ENCODE peak calls at places on chromosomes 11 and 22, in four cellular contexts. Y is fibroblast of lung, F is neural progenitor cell, A is endothelial cell of umbilical vein. H is an unnamed sample.

GRCh38 chr11:45583981-45584380 is 81.4 kb downstream of the CHST1 start:
- DNase-seq in Y (no peak), F (no peak), A (no peak), H (no peak)

GRCh38 chr11:130513132-130513531 is 64.7 kb downstream of the ADAMTS15 start:
- DNase-seq in Y (peak; percentile 40), F (no peak), A (no peak), H (no peak)

GRCh38 chr11:8329961-8330361 is 66.3 kb upstream of the LMO1 start:
- DNase-seq in Y (no peak), F (peak; percentile 47), A (no peak), H (no peak)

GRCh38 chr11:78806214-78807004 is 231.7 kb upstream of the NARS2 start:
- DNase-seq in Y (no peak), F (no peak), A (no peak), H (no peak)

GRCh38 chr22:45976351-45977002 is 485 bp downstream of the WNT7B start:
- DNase-seq in Y (no peak), F (peak; percentile 44), A (no peak), H (no peak)

GRCh38 chr11:82523141-82523540 is 210.5 kb downstream of the FAM181B start:
- DNase-seq in Y (no peak), F (peak; percentile 66), A (no peak), H (no peak)

GRCh38 chr11:86069408-86070086 is 663 bp upstream of the PICALM start:
- DNase-seq in Y (peak; percentile 99), F (no peak), A (peak; percentile 98), H (no peak)

GRCh38 chr22:22408731-22409696 is 99.5 kb downstream of the ZNF280B start:
- DNase-seq in Y (peak; percentile 5), F (peak; percentile 63), A (no peak), H (no peak)

GRCh38 chr11:78809931-78810481 is 235.3 kb upstream of the NARS2 start:
- DNase-seq in Y (no peak), F (no peak), A (no peak), H (no peak)

GRCh38 chr11:27041141-27041869 is 690 bp downstream of the BBOX1 start:
- DNase-seq in Y (no peak), F (peak; percentile 56), A (no peak), H (no peak)

GRCh38 chr11:76838422-76839068 is 22.2 kb upstream of the ACER3 start:
- DNase-seq in Y (no peak), F (peak; percentile 83), A (peak; percentile 69), H (no peak)

GRCh38 chr22:24532075-24532474 is 22.9 kb downstream of the GUCD1 start:
- DNase-seq in Y (no peak), F (no peak), A (no peak), H (no peak)

GRCh38 chr11:113378013-113378412 is 9.6 kb upstream of the ANKK1 start:
- DNase-seq in Y (no peak), F (no peak), A (no peak), H (no peak)

GRCh38 chr11:112610996-112611795 is 350.0 kb upstream of the NCAM1 start:
- DNase-seq in Y (no peak), F (no peak), A (peak; percentile 63), H (no peak)

GRCh38 chr11:124935548-124936514 is at the start of gene HEPACAM:
- DNase-seq in Y (no peak), F (no peak), A (no peak), H (no peak)

GRCh38 chr11:24589064-24589463 is 92.2 kb downstream of the LUZP2 start:
- DNase-seq in Y (no peak), F (no peak), A (no peak), H (no peak)

GRCh38 chr11:63508009-63508408 is 2.1 kb downstream of the LGALS12 start:
- DNase-seq in Y (no peak), F (peak; percentile 71), A (no peak), H (peak; percentile 16)

GRCh38 chr11:1943977-1944376 is 3.2 kb upstream of the MRPL23 start:
- DNase-seq in Y (peak; percentile 46), F (no peak), A (peak; percentile 24), H (no peak)

GRCh38 chr11:115611343-115611742 is 107.1 kb upstream of the CADM1 start:
- DNase-seq in Y (no peak), F (peak; percentile 69), A (no peak), H (no peak)

GRCh38 chr22:48254311-48254873 is 1491.9 kb downstream of the TBC1D22A start:
- DNase-seq in Y (no peak), F (no peak), A (no peak), H (no peak)

GRCh38 chr22:34645375-34645774 is 420.6 kb upstream of the ISX start:
- DNase-seq in Y (no peak), F (peak; percentile 44), A (no peak), H (no peak)

GRCh38 chr11:84720706-84721402 is 906.3 kb downstream of the DLG2 start:
- DNase-seq in Y (peak; percentile 12), F (peak; percentile 53), A (no peak), H (no peak)

GRCh38 chr11:10604340-10604748 is 35.9 kb upstream of the LYVE1 start:
- DNase-seq in Y (no peak), F (no peak), A (peak; percentile 28), H (peak; percentile 64)

GRCh38 chr11:10602945-10603344 is 34.5 kb upstream of the LYVE1 start:
- DNase-seq in Y (no peak), F (no peak), A (no peak), H (no peak)

GRCh38 chr11:10601722-10602281 is 33.3 kb upstream of the LYVE1 start:
- DNase-seq in Y (no peak), F (no peak), A (no peak), H (no peak)

GRCh38 chr11:10602366-10602765 is 33.9 kb upstream of the LYVE1 start:
- DNase-seq in Y (no peak), F (no peak), A (no peak), H (no peak)

GRCh38 chr11:10603721-10604297 is 35.3 kb upstream of the LYVE1 start:
- DNase-seq in Y (no peak), F (no peak), A (no peak), H (peak; percentile 12)
- H3K4me1 ChIP-seq in Y (peaks cover 19% of the 10 kb centered on the region), F (peaks cover 8% of the 10 kb centered on the region), A (peaks cover 29% of the 10 kb centered on the region), H (peaks cover 9% of the 10 kb centered on the region)

DNA sequence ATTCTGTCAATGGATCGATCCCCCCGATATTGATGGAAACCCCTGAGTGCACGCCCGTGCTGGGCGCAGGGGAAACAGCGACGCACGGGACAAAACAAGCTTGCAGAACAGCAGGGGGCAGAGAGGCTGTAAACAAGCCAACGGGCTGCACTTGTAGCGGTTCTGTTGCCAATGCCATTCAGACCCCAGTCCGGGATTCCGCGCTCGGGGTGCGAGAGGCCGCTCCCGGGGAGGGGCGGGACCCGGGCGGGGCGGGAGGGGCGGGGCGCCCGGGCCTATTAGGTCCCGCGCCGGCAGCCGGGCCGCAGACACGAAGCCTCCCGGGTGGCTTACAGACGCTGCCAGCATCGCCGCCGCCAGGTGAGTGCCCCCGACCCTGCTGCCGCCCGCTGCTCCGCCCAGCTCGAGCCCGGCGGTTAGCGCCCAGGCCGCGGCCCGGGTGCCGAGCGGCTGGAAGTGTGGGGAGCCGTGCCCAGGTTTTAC is at the start of gene BIK:
- DNase-seq in Y (no peak), F (peak; percentile 85), A (peak; percentile 47), H (peak; percentile 37)
- TF ChIP-seq EZH2 in Y (peak; percentile 94), F (no peak), A (peak; percentile 51), H (no peak)

GRCh38 chr11:73159297-73159696 is 17.2 kb upstream of the FCHSD2 start:
- DNase-seq in Y (no peak), F (no peak), A (no peak), H (no peak)
- H3K4me1 ChIP-seq in Y (peaks cover 28% of the 10 kb centered on the region), F (no peaks in the 10 kb centered on the region), A (no peaks in the 10 kb centered on the region), H (no peaks in the 10 kb centered on the region)

DNA sequence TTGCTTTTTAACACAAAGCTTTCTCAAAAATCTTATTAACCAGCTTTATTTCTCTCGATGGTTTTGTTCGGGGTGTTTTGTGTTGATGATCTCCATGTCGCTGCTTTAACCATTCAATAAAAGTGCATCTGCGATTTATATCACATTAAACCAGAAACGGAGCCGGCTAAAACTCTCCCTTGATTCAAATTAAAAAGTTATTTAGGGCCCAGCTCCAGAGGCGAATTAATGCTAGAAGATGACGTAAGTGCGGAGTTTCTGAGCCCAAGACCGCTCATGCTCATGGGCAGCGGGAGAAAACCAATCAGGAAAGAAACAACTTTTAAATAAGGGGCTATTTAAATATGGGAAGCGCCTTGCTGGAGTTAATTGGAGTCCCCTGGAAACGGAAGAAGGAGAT is 1.6 kb upstream of the DBX1 start:
- DNase-seq in Y (no peak), F (peak; percentile 29), A (no peak), H (no peak)
- TF ChIP-seq EZH2 in Y (no peak), F (peak; percentile 47), A (no peak), H (no peak)

GRCh38 chr22:17853066-17853465 is 78.8 kb upstream of the BID start:
- DNase-seq in Y (no peak), F (no peak), A (no peak), H (no peak)

GRCh38 chr22:17855891-17856290 is 81.6 kb upstream of the BID start:
- DNase-seq in Y (no peak), F (no peak), A (no peak), H (no peak)

GRCh38 chr22:17846326-17846992 is 72.2 kb upstream of the BID start:
- DNase-seq in Y (no peak), F (no peak), A (no peak), H (no peak)

GRCh38 chr22:17847360-17848078 is 73.2 kb upstream of the BID start:
- DNase-seq in Y (peak; percentile 34), F (no peak), A (no peak), H (no peak)

GRCh38 chr22:17851754-17852153 is 77.5 kb upstream of the BID start:
- DNase-seq in Y (no peak), F (no peak), A (no peak), H (no peak)
- H3K4me1 ChIP-seq in Y (no peaks in the 10 kb centered on the region), F (peaks cover 13% of the 10 kb centered on the region), A (no peaks in the 10 kb centered on the region), H (no peaks in the 10 kb centered on the region)

GRCh38 chr22:39152511-39153219 is at the start of gene CBX7:
- DNase-seq in Y (peak; percentile 76), F (peak; percentile 91), A (peak; percentile 79), H (peak; percentile 92)

GRCh38 chr22:39155421-39155820 is 2.9 kb upstream of the CBX7 start:
- DNase-seq in Y (no peak), F (no peak), A (no peak), H (no peak)

GRCh38 chr22:39151329-39151975 is 1.0 kb downstream of the CBX7 start:
- DNase-seq in Y (no peak), F (no peak), A (no peak), H (no peak)

GRCh38 chr22:39152024-39152510 is 413 bp downstream of the CBX7 start:
- DNase-seq in Y (no peak), F (no peak), A (no peak), H (no peak)

GRCh38 chr22:39153220-39153860 is 860 bp upstream of the CBX7 start:
- DNase-seq in Y (no peak), F (peak; percentile 38), A (no peak), H (no peak)
- TF ChIP-seq EZH2 in Y (no peak), F (peak; percentile 85), A (peak; percentile 71), H (no peak)

GRCh38 chr11:12806113-12806512 is 131.9 kb downstream of the TEAD1 start:
- DNase-seq in Y (no peak), F (no peak), A (no peak), H (no peak)
- H3K4me1 ChIP-seq in Y (peaks cover 31% of the 10 kb centered on the region), F (peaks cover 65% of the 10 kb centered on the region), A (peaks cover 21% of the 10 kb centered on the region), H (peaks cover 8% of the 10 kb centered on the region)